ENCODE peak calls at places on chromosomes 1 and 21, in four cellular contexts. One of them, this sample, is unnamed.
A peak's percentile ranks its signal among the peaks of the same experiment; 100 is the strongest.

GRCh38 chr1:182059936-182060335 is 1.6 kb downstream of the ZNF648 start:
- DNase-seq in cardiac muscle cell: no peak
- DNase-seq in pancreas: no peak
- DNase-seq in tibial artery: no peak
- DNase-seq in this sample: no peak

GRCh38 chr1:86207323-86207722 is 50.8 kb upstream of the COL24A1 start:
- DNase-seq in cardiac muscle cell: peak; percentile 92
- DNase-seq in pancreas: no peak
- DNase-seq in tibial artery: no peak
- DNase-seq in this sample: no peak

GRCh38 chr1:60088620-60089155 is 15.1 kb upstream of the C1orf87 start:
- DNase-seq in pancreas: no peak
- DNase-seq in cardiac muscle cell: no peak
- DNase-seq in tibial artery: no peak
- DNase-seq in this sample: no peak

GRCh38 chr1:206739411-206740076 is 31.0 kb upstream of the IL19 start:
- DNase-seq in pancreas: no peak
- DNase-seq in cardiac muscle cell: no peak
- DNase-seq in tibial artery: no peak
- DNase-seq in this sample: no peak

GRCh38 chr1:205670143-205670431 is 10.2 kb downstream of the SLC45A3 start:
- DNase-seq in pancreas: no peak
- DNase-seq in tibial artery: no peak
- DNase-seq in cardiac muscle cell: no peak
- DNase-seq in this sample: no peak

GRCh38 chr1:13462682-13463081 is 51.1 kb downstream of the LRRC38 start:
- DNase-seq in tibial artery: no peak
- DNase-seq in pancreas: no peak
- DNase-seq in cardiac muscle cell: peak; percentile 37
- DNase-seq in this sample: peak; percentile 27

GRCh38 chr1:111622166-111622565 is 2.6 kb downstream of the RAP1A start:
- DNase-seq in tibial artery: no peak
- DNase-seq in pancreas: no peak
- DNase-seq in cardiac muscle cell: no peak
- DNase-seq in this sample: no peak

GRCh38 chr1:151013518-151013917 is 5.3 kb downstream of the PRUNE1 start:
- DNase-seq in cardiac muscle cell: peak; percentile 86
- DNase-seq in pancreas: no peak
- DNase-seq in tibial artery: no peak
- DNase-seq in this sample: no peak

GRCh38 chr21:42648606-42649005 is 4.8 kb upstream of the PDE9A start:
- DNase-seq in cardiac muscle cell: no peak
- DNase-seq in pancreas: no peak
- DNase-seq in tibial artery: no peak
- DNase-seq in this sample: no peak

GRCh38 chr1:119097380-119097779 is 43.1 kb downstream of the WARS2 start:
- DNase-seq in tibial artery: no peak
- DNase-seq in cardiac muscle cell: peak; percentile 75
- DNase-seq in pancreas: no peak
- DNase-seq in this sample: no peak

GRCh38 chr1:22323141-22323845 is 128.4 kb upstream of the ZBTB40 start:
- DNase-seq in cardiac muscle cell: no peak
- DNase-seq in tibial artery: no peak
- DNase-seq in pancreas: no peak
- DNase-seq in this sample: no peak

GRCh38 chr1:21931171-21932093 is 5.7 kb downstream of the HSPG2 start:
- DNase-seq in tibial artery: peak; percentile 86
- DNase-seq in pancreas: peak; percentile 71
- DNase-seq in cardiac muscle cell: peak; percentile 93
- DNase-seq in this sample: peak; percentile 92

GRCh38 chr1:20194770-20195463 is 8.6 kb upstream of the PLA2G2C start:
- DNase-seq in pancreas: peak; percentile 71
- DNase-seq in cardiac muscle cell: peak; percentile 67
- DNase-seq in tibial artery: peak; percentile 65
- DNase-seq in this sample: no peak

GRCh38 chr1:245888809-245889208 is 618.3 kb downstream of the SMYD3 start:
- DNase-seq in cardiac muscle cell: peak; percentile 74
- DNase-seq in tibial artery: no peak
- DNase-seq in pancreas: no peak
- DNase-seq in this sample: no peak

GRCh38 chr1:89955806-89956205 is 39.1 kb upstream of the ZNF326 start:
- DNase-seq in cardiac muscle cell: no peak
- DNase-seq in pancreas: no peak
- DNase-seq in tibial artery: no peak
- DNase-seq in this sample: no peak
- H3K27ac ChIP-seq in cardiac muscle cell: no peak overlapping the region
- H3K27ac ChIP-seq in pancreas: no peak overlapping the region
- H3K27ac ChIP-seq in tibial artery: no peak overlapping the region
- H3K27ac ChIP-seq in this sample: no peak overlapping the region

DNA sequence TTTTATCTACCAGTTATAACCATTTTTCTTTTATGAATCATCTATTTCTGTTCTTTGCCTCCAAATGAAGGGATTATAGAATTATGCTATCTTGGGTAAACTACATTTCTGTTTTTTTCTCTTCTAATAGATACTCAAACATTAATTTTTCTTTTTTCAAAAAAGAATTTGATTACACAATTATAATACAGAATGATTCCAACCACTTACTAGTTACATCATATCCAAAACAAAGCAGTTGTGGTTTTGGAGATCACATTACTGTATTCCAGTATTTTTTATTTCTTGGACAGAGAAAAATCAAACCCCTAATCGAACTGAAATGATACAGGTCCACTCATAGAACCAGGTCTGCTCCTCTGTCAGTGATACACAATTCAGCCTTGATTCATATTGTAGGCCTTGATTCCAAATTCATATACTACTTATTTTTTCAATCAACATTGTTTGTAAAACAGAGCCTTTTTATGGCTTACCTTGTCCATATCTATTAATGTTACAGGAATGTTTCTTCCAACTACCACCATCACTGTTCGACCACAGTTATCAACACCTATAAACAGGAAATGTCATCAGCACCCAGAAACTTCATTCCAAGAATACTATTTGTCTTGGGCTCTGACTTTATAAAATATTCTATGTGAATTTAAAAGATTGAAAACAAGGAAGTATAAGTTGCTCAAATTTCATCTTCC is 43.2 kb downstream of the GDAP2 start:
- DNase-seq in pancreas: no peak
- DNase-seq in cardiac muscle cell: peak; percentile 50
- DNase-seq in tibial artery: no peak
- DNase-seq in this sample: no peak
- H3K27ac ChIP-seq in pancreas: no peak overlapping the region
- H3K27ac ChIP-seq in cardiac muscle cell: no peak overlapping the region
- H3K27ac ChIP-seq in tibial artery: no peak overlapping the region
- H3K27ac ChIP-seq in this sample: no peak overlapping the region

GRCh38 chr1:47578862-47579419 is 141.1 kb downstream of the FOXD2 start:
- DNase-seq in pancreas: no peak
- DNase-seq in tibial artery: peak; percentile 4
- DNase-seq in cardiac muscle cell: peak; percentile 21
- DNase-seq in this sample: no peak

GRCh38 chr1:47578026-47578861 is 140.4 kb downstream of the FOXD2 start:
- DNase-seq in cardiac muscle cell: no peak
- DNase-seq in pancreas: no peak
- DNase-seq in tibial artery: peak; percentile 13
- DNase-seq in this sample: peak; percentile 64

GRCh38 chr1:47576758-47577115 is 138.9 kb downstream of the FOXD2 start:
- DNase-seq in pancreas: no peak
- DNase-seq in cardiac muscle cell: no peak
- DNase-seq in tibial artery: no peak
- DNase-seq in this sample: no peak

GRCh38 chr1:47575855-47576757 is 138.3 kb downstream of the FOXD2 start:
- DNase-seq in pancreas: no peak
- DNase-seq in cardiac muscle cell: no peak
- DNase-seq in tibial artery: no peak
- DNase-seq in this sample: no peak

GRCh38 chr1:47577310-47578025 is 139.6 kb downstream of the FOXD2 start:
- DNase-seq in pancreas: no peak
- DNase-seq in cardiac muscle cell: no peak
- DNase-seq in tibial artery: no peak
- DNase-seq in this sample: no peak
- H3K27ac ChIP-seq in pancreas: no peak overlapping the region
- H3K27ac ChIP-seq in cardiac muscle cell: no peak overlapping the region
- H3K27ac ChIP-seq in tibial artery: no peak overlapping the region
- H3K27ac ChIP-seq in this sample: peak overlapping the region; percentile 74

GRCh38 chr1:39144943-39145650 is 59.4 kb upstream of the MACF1 start:
- DNase-seq in pancreas: no peak
- DNase-seq in tibial artery: no peak
- DNase-seq in cardiac muscle cell: no peak
- DNase-seq in this sample: no peak

GRCh38 chr1:39145651-39145970 is 58.9 kb upstream of the MACF1 start:
- DNase-seq in pancreas: no peak
- DNase-seq in cardiac muscle cell: no peak
- DNase-seq in tibial artery: no peak
- DNase-seq in this sample: no peak

GRCh38 chr1:39139723-39140360 is 64.7 kb upstream of the MACF1 start:
- DNase-seq in pancreas: no peak
- DNase-seq in cardiac muscle cell: peak; percentile 40
- DNase-seq in tibial artery: no peak
- DNase-seq in this sample: no peak

GRCh38 chr1:39142394-39143060 is 62.0 kb upstream of the MACF1 start:
- DNase-seq in cardiac muscle cell: no peak
- DNase-seq in pancreas: peak; percentile 70
- DNase-seq in tibial artery: no peak
- DNase-seq in this sample: no peak

GRCh38 chr1:39141925-39142324 is 62.6 kb upstream of the MACF1 start:
- DNase-seq in pancreas: no peak
- DNase-seq in cardiac muscle cell: peak; percentile 76
- DNase-seq in tibial artery: no peak
- DNase-seq in this sample: no peak
- H3K27ac ChIP-seq in pancreas: no peak overlapping the region
- H3K27ac ChIP-seq in cardiac muscle cell: peak overlapping the region; percentile 90
- H3K27ac ChIP-seq in tibial artery: peak overlapping the region; percentile 40
- H3K27ac ChIP-seq in this sample: peak overlapping the region; percentile 77

DNA sequence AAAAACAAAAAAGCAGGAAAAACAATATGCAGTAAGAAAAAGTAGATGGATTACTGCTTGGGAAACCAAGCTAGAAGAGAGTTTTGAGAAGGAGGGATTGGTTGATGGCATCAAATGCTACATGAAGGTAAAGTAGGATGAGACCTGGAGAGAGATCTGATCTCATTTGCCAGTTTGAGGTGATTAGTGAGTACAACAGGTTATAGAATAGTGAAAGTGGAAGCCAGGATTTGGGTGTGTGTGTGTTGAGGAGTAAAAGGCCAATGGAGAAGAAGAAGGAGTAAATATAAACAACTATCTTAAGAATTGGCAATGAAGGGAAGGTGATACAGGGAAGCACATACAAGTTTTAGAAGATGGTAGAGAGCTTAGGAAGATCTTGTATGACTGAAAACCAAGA is 76.7 kb downstream of the DISP1 start:
- DNase-seq in tibial artery: no peak
- DNase-seq in cardiac muscle cell: no peak
- DNase-seq in pancreas: no peak
- DNase-seq in this sample: no peak
- H3K27ac ChIP-seq in tibial artery: no peak overlapping the region
- H3K27ac ChIP-seq in cardiac muscle cell: peak overlapping the region; percentile 63
- H3K27ac ChIP-seq in pancreas: no peak overlapping the region
- H3K27ac ChIP-seq in this sample: no peak overlapping the region

DNA sequence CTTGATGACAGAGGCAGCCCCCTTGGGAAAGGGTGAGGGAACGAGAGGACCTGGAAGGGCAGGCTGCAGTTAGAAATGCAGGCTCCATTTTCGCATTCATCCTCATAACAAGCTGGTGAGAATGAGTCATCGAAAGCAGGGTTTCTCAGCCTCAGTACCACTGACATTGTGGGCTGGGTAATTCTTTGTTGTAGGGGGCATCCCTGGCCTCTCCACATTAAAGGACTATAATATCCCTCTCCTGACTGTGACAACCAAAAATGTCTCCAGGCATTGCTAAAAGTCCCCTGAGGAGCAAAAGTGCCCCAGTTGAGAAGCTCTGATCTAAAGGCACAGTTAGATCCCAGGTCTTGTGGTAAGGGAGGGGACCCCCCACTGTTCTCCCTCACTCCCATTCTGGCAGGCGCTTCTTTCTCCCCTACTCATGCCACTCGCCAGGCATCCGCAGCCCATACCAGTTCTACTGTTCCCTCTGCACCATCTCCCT is 20.4 kb downstream of the KCNN3 start:
- DNase-seq in cardiac muscle cell: no peak
- DNase-seq in pancreas: no peak
- DNase-seq in tibial artery: no peak
- DNase-seq in this sample: no peak
- H3K27ac ChIP-seq in cardiac muscle cell: no peak overlapping the region
- H3K27ac ChIP-seq in pancreas: no peak overlapping the region
- H3K27ac ChIP-seq in tibial artery: no peak overlapping the region
- H3K27ac ChIP-seq in this sample: no peak overlapping the region

DNA sequence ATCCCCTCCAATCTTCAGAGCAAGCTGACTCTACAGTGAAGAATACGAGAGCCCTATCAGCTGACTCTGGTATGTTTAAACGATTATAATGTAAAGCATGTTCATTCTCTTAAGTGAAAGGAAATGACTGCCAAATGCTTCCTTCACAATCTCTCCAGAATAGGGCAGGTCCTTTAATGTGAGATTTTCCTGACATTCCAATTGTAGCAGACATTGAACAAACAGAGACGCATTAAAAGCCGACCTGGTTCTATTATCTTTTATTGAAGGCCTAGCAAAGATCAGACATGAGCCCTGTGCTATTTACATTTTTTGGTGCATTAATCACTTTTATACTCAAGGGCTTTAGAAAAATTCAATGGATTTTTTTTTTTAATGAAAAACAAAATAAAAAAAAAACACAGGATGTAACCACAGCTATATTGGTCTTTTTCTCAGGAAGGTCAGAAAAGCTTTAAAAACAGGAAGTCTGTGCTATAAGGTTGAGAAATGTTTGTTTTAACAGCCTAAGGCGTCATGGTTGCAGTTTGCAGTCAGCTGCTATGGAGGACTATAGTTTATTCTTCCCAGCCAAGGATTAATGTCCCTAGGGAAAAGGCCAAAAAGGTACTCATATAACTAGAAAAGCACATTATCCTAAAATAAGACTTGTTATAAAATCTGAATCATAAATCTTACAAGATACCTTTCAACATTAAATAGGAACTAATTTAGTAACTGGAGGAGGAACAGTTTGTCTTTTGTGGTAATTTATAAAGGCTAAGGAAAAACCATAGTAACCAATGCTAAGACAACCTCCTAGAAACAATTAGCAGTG is 104.8 kb downstream of the RERE start:
- DNase-seq in cardiac muscle cell: peak; percentile 93
- DNase-seq in pancreas: no peak
- DNase-seq in tibial artery: no peak
- DNase-seq in this sample: no peak
- H3K27ac ChIP-seq in cardiac muscle cell: peak overlapping the region; percentile 89
- H3K27ac ChIP-seq in pancreas: peak overlapping the region; percentile 44
- H3K27ac ChIP-seq in tibial artery: peak overlapping the region; percentile 71
- H3K27ac ChIP-seq in this sample: peak overlapping the region; percentile 78

DNA sequence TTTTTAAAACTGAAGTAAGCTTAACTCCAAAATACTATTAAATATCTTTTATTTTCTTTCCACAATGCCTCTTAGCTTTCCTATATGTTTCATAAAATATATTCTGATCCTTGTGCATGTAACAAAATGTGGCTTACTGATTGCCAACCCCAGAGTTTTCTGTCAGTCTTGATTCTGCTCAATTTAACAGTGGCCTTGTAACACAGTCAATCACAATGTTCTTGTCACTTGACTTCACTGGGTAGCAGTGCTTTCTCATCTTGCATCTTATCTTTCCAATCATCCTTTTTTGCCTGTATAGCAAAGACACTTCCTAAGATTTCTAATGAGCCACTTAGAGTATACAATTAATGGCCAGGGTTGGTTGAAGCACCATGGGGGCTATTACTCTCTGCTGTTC is 19.9 kb upstream of the BRINP3 start:
- DNase-seq in tibial artery: no peak
- DNase-seq in cardiac muscle cell: no peak
- DNase-seq in pancreas: no peak
- DNase-seq in this sample: no peak
- H3K27ac ChIP-seq in tibial artery: no peak overlapping the region
- H3K27ac ChIP-seq in cardiac muscle cell: no peak overlapping the region
- H3K27ac ChIP-seq in pancreas: no peak overlapping the region
- H3K27ac ChIP-seq in this sample: no peak overlapping the region

This sample was measured in upper lobe of left lung.